ENCODE peak calls at places on chromosomes 11 and 22, in ten cellular contexts. Y is GM04503, S is dorsolateral prefrontal cortex, T is amniotic stem cell, Z is right atrium auricular region, U is A549, O is heart left ventricle, V is choroid plexus epithelial cell, N is non-pigmented ciliary epithelial cell, B is skeletal muscle cell. L is an unnamed sample.

GRCh38 chr11:125079151-125079877 is 16.2 kb downstream of the SLC37A2 start:
- DNase-seq in B (no peak), N (no peak), T (no peak), Y (no peak), U (no peak), V (peak; percentile 89), O (no peak), Z (no peak), S (no peak), L (no peak)

GRCh38 chr11:76083563-76084451 is 122.5 kb downstream of the WNT11 start:
- DNase-seq in O (no peak), U (no peak), B (no peak), S (no peak), Y (no peak), V (peak; percentile 75), T (no peak), Z (no peak), N (no peak), L (no peak)

GRCh38 chr11:17588166-17588565 is 41.1 kb downstream of the OTOG start:
- DNase-seq in N (no peak), Y (no peak), U (no peak), O (no peak), T (no peak), B (no peak), S (no peak), V (no peak), Z (no peak), L (no peak)

GRCh38 chr22:20660441-20661054 is 113.4 kb upstream of the SERPIND1 start:
- DNase-seq in T (no peak), U (no peak), S (no peak), Y (no peak), B (no peak), O (no peak), N (no peak), Z (no peak), V (no peak), L (no peak)

GRCh38 chr11:69311767-69312385 is 17.9 kb downstream of the MYEOV start:
- DNase-seq in Y (no peak), U (no peak), S (no peak), O (no peak), V (no peak), Z (no peak), T (no peak), N (no peak), B (no peak), L (no peak)

GRCh38 chr11:19597194-19597593 is 115.4 kb upstream of the NAV2 start:
- DNase-seq in B (peak; percentile 80), T (peak; percentile 22), S (no peak), Z (no peak), U (no peak), O (no peak), V (peak; percentile 44), N (no peak), Y (peak; percentile 64), L (peak; percentile 81)

GRCh38 chr11:1087961-1088926 is 13.6 kb downstream of the MUC2 start:
- DNase-seq in N (no peak), O (no peak), V (no peak), B (no peak), U (no peak), Z (no peak), T (no peak), Y (no peak), S (peak; percentile 43), L (no peak)

GRCh38 chr22:21642584-21643448 is 714 bp downstream of the SDF2L1 start:
- DNase-seq in V (peak; percentile 65), N (no peak), Z (no peak), S (no peak), O (peak; percentile 72), B (no peak), T (peak; percentile 30), U (peak; percentile 66), Y (no peak), L (no peak)

GRCh38 chr22:33492210-33492651 is 428.0 kb downstream of the LARGE1 start:
- DNase-seq in U (no peak), T (no peak), B (no peak), Z (no peak), Y (no peak), V (peak; percentile 23), O (no peak), S (no peak), N (no peak), L (no peak)

GRCh38 chr22:41526802-41527799 is 17.2 kb downstream of the POLR3H start:
- DNase-seq in V (peak; percentile 49), B (no peak), Z (no peak), U (peak; percentile 36), S (no peak), Y (no peak), N (no peak), O (no peak), T (no peak), L (no peak)

GRCh38 chr11:61904539-61905048 is 12.8 kb downstream of the RAB3IL1 start:
- DNase-seq in T (no peak), O (no peak), B (no peak), Y (no peak), V (no peak), U (no peak), Z (no peak), N (no peak), S (no peak), L (no peak)

GRCh38 chr11:69791266-69791665 is 16.1 kb upstream of the FGF4 start:
- DNase-seq in T (peak; percentile 39), O (no peak), N (no peak), V (peak; percentile 72), S (no peak), Y (peak; percentile 33), B (peak; percentile 7), Z (no peak), U (no peak), L (peak; percentile 60)

GRCh38 chr22:45999379-45999971 is 22.5 kb upstream of the WNT7B start:
- DNase-seq in O (peak; percentile 18), V (no peak), N (no peak), Y (no peak), U (no peak), T (no peak), B (no peak), Z (no peak), S (no peak), L (no peak)

GRCh38 chr11:113814181-113814580 is 34.6 kb downstream of the CLDN25 start:
- DNase-seq in Y (no peak), S (no peak), O (no peak), V (no peak), Z (no peak), T (no peak), U (no peak), B (no peak), N (no peak), L (no peak)

GRCh38 chr22:46473021-46473779 is 64.2 kb downstream of the CELSR1 start:
- DNase-seq in S (no peak), T (no peak), Z (no peak), B (no peak), N (no peak), V (no peak), U (no peak), O (no peak), Y (no peak), L (no peak)

GRCh38 chr11:68690671-68691401 is 6.5 kb downstream of the GAL start:
- DNase-seq in N (no peak), O (no peak), Y (no peak), Z (no peak), T (no peak), U (no peak), V (peak; percentile 9), B (no peak), S (no peak), L (no peak)

GRCh38 chr22:32880906-32881596 is 79.5 kb downstream of the TIMP3 start:
- DNase-seq in Z (peak; percentile 82), V (peak; percentile 90), U (no peak), S (no peak), Y (no peak), N (peak; percentile 37), T (no peak), B (peak; percentile 53), O (peak; percentile 92), L (no peak)

GRCh38 chr22:17095538-17095937 is 10.7 kb downstream of the IL17RA start:
- DNase-seq in O (no peak), S (no peak), Z (no peak), U (no peak), B (no peak), V (peak; percentile 30), T (no peak), N (no peak), Y (no peak), L (no peak)

GRCh38 chr22:49850021-49850911 is 3.4 kb upstream of the ZBED4 start:
- DNase-seq in V (no peak), S (no peak), O (no peak), B (no peak), U (no peak), T (no peak), N (no peak), Z (no peak), Y (no peak), L (no peak)

GRCh38 chr11:74611369-74611861 is 19.0 kb downstream of the POLD3 start:
- DNase-seq in T (no peak), N (no peak), Y (peak; percentile 76), S (no peak), B (peak; percentile 39), Z (no peak), U (peak; percentile 82), O (no peak), V (peak; percentile 89), L (peak; percentile 73)

L was measured in GM04504.